ENCODE peak calls at places on chromosomes 3 and 15, in four cellular contexts. W, M, K and V are unnamed samples.

GRCh38 chr3:122793568-122794416 is at the start of gene HSPBAP1:
- DNase-seq in W (peak), M (peak), K (peak), V (peak)

GRCh38 chr3:41318520-41318919 is 119.2 kb downstream of the CTNNB1 start:
- DNase-seq in K (no peak), M (no peak), W (peak), V (no peak)

GRCh38 chr3:156685198-156685597 is 10.8 kb downstream of the TIPARP start:
- DNase-seq in W (peak), K (no peak), M (no peak), V (no peak)

GRCh38 chr3:123028233-123028828 is 768 bp upstream of the SEMA5B start:
- DNase-seq in W (peak), M (peak), K (no peak), V (peak)

GRCh38 chr15:93495799-93496637 is 407.0 kb upstream of the RGMA start:
- DNase-seq in W (no peak), M (no peak), K (no peak), V (no peak)

GRCh38 chr3:14489641-14490040 is 50.5 kb downstream of the GRIP2 start:
- DNase-seq in M (no peak), W (no peak), K (no peak), V (no peak)

GRCh38 chr3:60839242-60839641 is 412.0 kb downstream of the FHIT start:
- DNase-seq in M (no peak), K (no peak), W (no peak), V (no peak)

GRCh38 chr3:148948913-148949657 is 42.3 kb upstream of the GYG1 start:
- DNase-seq in W (no peak), K (no peak), M (no peak), V (no peak)

GRCh38 chr15:40266828-40267304 is 16.0 kb downstream of the ANKRD63 start:
- DNase-seq in M (peak), W (peak), K (no peak), V (peak)

GRCh38 chr15:68256675-68257450 is 20.7 kb upstream of the FEM1B start:
- DNase-seq in M (no peak), K (no peak), W (peak), V (peak)
- H2AFZ ChIP-seq in M (no peak), K (peak), W (peak), V (peak)

GRCh38 chr3:37923576-37923926 is 61.9 kb downstream of the CTDSPL start:
- DNase-seq in W (no peak), M (no peak), K (no peak), V (no peak)

GRCh38 chr3:37921025-37921424 is 59.3 kb downstream of the CTDSPL start:
- DNase-seq in M (no peak), W (no peak), K (no peak), V (no peak)

GRCh38 chr3:37925157-37925556 is 63.5 kb downstream of the CTDSPL start:
- DNase-seq in W (no peak), M (no peak), K (no peak), V (no peak)

GRCh38 chr3:37924453-37924852 is 62.8 kb downstream of the CTDSPL start:
- DNase-seq in M (no peak), K (no peak), W (peak), V (no peak)

GRCh38 chr3:37922721-37923575 is 61.3 kb downstream of the CTDSPL start:
- DNase-seq in W (peak), K (no peak), M (peak), V (no peak)
- TF ChIP-seq FOS in W (no peak), K (no peak), M (no peak), V (no peak)

DNA sequence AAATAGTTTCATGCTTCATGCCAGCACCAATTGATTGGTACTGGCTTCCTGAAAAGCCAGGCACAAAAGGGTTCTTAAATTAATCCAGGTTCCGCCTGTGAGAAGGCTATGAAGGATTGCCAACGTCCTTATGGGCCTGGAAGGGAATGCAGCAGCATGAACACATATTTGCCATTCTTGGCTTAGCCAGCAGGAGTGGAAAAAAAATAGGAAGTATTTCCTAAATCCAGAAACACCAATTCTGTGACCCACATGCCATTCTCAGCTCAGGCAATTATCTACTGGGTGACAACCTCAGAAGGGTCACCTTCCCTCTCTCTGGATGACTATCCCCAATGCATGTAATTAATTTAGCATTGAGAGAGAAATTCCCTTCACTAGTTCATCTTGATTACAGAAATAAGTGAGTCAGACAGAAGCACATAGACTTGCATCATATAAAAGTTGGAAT is 36.0 kb downstream of the ADAMTS9 start:
- DNase-seq in M (no peak), K (no peak), W (no peak), V (peak)
- TF ChIP-seq CTCF in M (no peak), K (no peak), W (no peak), V (no peak)

GRCh38 chr3:192273611-192274010 is 453.7 kb downstream of the FGF12 start:
- DNase-seq in K (no peak), W (no peak), M (no peak), V (no peak)
- H2AFZ ChIP-seq in K (no peak), W (no peak), M (no peak), V (no peak)

GRCh38 chr15:70053006-70053702 is 44.6 kb downstream of the TLE3 start:
- DNase-seq in K (no peak), W (no peak), M (no peak), V (no peak)
- TF ChIP-seq FOS in K (no peak), W (no peak), M (no peak), V (no peak)

DNA sequence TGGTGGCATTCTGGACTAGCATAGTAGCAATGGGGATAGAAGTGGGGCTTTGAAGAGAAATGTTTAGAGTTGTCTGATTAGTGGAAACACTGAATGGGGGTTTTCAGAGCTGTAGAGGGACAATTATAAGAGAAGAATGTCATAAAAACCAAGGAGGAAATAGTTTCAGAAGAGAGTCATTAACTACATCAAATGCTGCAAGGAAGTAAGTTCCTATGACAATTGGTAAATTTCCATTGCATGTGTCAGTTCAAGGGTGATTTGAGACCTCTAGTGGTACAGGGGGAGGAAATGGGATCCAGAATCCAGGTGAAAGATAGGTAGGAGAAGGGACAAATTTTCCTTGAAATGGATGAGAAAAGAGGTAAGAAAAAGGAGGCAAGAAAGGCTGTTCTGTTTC is 68.3 kb upstream of the TBC1D5 start:
- DNase-seq in M (peak), W (peak), K (no peak), V (peak)
- TF ChIP-seq CTCF in M (peak), W (peak), K (peak), V (no peak)

GRCh38 chr3:6985848-6986247 is 124.9 kb downstream of the GRM7 start:
- DNase-seq in K (no peak), M (no peak), W (no peak), V (no peak)
- H2AFZ ChIP-seq in K (no peak), M (no peak), W (no peak), V (no peak)

DNA sequence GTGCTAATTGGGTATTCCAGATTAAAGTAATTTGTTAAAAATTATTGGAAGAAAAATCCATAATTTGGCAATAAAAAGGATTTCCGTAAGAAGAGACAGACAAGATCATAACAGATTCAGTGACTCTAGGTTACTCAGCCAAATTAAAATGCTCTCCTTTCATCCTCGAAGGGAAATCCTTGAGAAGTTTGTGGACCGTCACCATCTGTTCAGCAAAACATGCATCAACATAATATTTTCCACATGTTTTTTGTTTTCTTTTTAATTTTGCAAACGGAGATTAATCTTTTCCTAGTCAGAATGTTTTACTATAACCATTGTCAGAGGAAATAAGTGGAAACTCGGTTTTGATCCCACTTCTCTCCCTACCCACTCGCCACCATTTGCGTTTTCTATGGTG is 128.2 kb downstream of the TMCO5A start:
- DNase-seq in W (no peak), M (no peak), K (no peak), V (no peak)
- TF ChIP-seq FOS in W (no peak), M (no peak), K (no peak), V (no peak)

GRCh38 chr15:48965972-48966371 is 2.3 kb upstream of the SHC4 start:
- DNase-seq in M (peak), K (peak), W (peak), V (no peak)

GRCh38 chr15:48962662-48963523 is 826 bp downstream of the SHC4 start:
- DNase-seq in K (no peak), M (no peak), W (peak), V (peak)

GRCh38 chr15:48966595-48967301 is 3.0 kb upstream of the SHC4 start:
- DNase-seq in K (peak), M (no peak), W (peak), V (no peak)

GRCh38 chr15:48964898-48965297 is 1.2 kb upstream of the SHC4 start:
- DNase-seq in M (no peak), K (no peak), W (no peak), V (no peak)

DNA sequence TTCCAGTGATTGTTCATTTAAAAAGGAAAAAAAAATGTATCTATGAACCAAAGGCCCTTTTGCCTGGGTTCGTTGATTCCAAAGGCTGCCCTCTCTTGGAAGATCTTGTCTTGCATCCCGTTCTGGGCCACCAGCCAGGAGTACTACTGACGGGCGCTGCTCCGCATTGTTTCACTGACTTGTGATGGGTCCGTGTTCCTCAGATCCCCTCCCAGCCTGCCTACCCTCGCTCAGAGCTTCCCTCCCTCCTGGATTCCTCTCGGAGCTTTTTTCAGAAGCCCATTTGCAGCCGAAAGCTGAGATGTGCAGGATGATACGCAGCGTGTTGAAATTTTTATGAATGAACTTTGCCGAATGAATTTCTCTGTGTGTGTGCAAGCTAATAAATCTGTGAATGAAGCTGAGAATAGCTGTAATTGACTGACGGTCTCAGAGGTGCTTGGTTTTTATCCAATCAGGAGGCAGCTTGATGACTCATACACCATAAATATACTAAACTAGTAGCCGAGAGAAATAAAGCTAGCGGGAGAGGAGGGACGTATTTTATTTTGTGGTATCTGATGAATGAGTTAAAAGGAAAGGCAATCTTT is at the start of gene SHC4:
- DNase-seq in M (peak), K (no peak), W (peak), V (peak)
- TF ChIP-seq CTCF in M (no peak), K (peak), W (peak), V (no peak)